ENCODE peak calls at places on chromosome 20, in eight cellular contexts. D, O, X, Q, B, J, K and C are unnamed samples.
A peak's percentile ranks its signal among the peaks of the same experiment; 100 is the strongest.

GRCh38 chr20:31587545-31588389 is 17.3 kb upstream of the ID1 start:
- DNase-seq in D (no peak), O (peak; percentile 82), X (no peak), Q (no peak), B (peak; percentile 92), J (no peak), K (no peak), C (peak; percentile 62)

GRCh38 chr20:8464368-8464767 is 332.3 kb downstream of the PLCB1 start:
- DNase-seq in D (no peak), O (no peak), X (no peak), Q (no peak), B (no peak), J (no peak), K (no peak), C (no peak)

GRCh38 chr20:6954219-6954618 is 186.7 kb downstream of the BMP2 start:
- DNase-seq in D (no peak), O (no peak), X (no peak), Q (no peak), B (no peak), J (no peak), K (no peak), C (no peak)

GRCh38 chr20:10357974-10358373 is 76.0 kb downstream of the MKKS start:
- DNase-seq in D (no peak), O (no peak), X (no peak), Q (no peak), B (peak; percentile 33), J (no peak), K (no peak), C (no peak)

GRCh38 chr20:40568200-40568599 is 120.8 kb downstream of the MAFB start:
- DNase-seq in D (no peak), O (no peak), X (no peak), Q (no peak), B (peak; percentile 51), J (no peak), K (no peak), C (no peak)

GRCh38 chr20:58716476-58717277 is 24.1 kb downstream of the NPEPL1 start:
- DNase-seq in D (peak; percentile 31), O (no peak), X (peak; percentile 3), Q (no peak), B (no peak), J (no peak), K (peak; percentile 11), C (peak; percentile 12)

GRCh38 chr20:41048475-41049242 is 20.0 kb downstream of the TOP1 start:
- DNase-seq in D (no peak), O (no peak), X (no peak), Q (no peak), B (no peak), J (no peak), K (no peak), C (no peak)

GRCh38 chr20:41001497-41001896 is 27.1 kb upstream of the TOP1 start:
- DNase-seq in D (no peak), O (no peak), X (no peak), Q (no peak), B (peak; percentile 29), J (no peak), K (no peak), C (no peak)

GRCh38 chr20:58224097-58224496 is 4.4 kb downstream of the ANKRD60 start:
- DNase-seq in D (no peak), O (no peak), X (no peak), Q (no peak), B (peak; percentile 47), J (no peak), K (no peak), C (no peak)

GRCh38 chr20:37598101-37598530 is 70.4 kb upstream of the BLCAP start:
- DNase-seq in D (peak; percentile 41), O (peak; percentile 46), X (no peak), Q (no peak), B (no peak), J (no peak), K (no peak), C (no peak)

GRCh38 chr20:62921119-62921687 is 5.1 kb downstream of the DIDO1 start:
- DNase-seq in D (peak; percentile 59), O (peak; percentile 36), X (peak; percentile 52), Q (no peak), B (peak; percentile 85), J (peak; percentile 50), K (peak; percentile 56), C (peak; percentile 62)